ENCODE peak calls at places on chromosomes 4 and X, in eight cellular contexts. J, R, Z, L, K, D, E and C are unnamed samples.

GRCh38 chr4:140188975-140189374 is 35.0 kb upstream of the MAML3 start:
- DNase-seq in J (no peak), R (peak; percentile 15), Z (no peak), L (peak; percentile 57), K (no peak), D (no peak), E (no peak), C (no peak)

GRCh38 chr4:1534076-1534872 is 128.0 kb upstream of the NKX1-1 start:
- DNase-seq in J (no peak), R (no peak), Z (no peak), L (no peak), K (no peak), D (no peak), E (no peak), C (no peak)

GRCh38 chr4:107589269-107589668 is 130.8 kb downstream of the PAPSS1 start:
- DNase-seq in J (no peak), R (no peak), Z (no peak), L (no peak), K (no peak), D (no peak), E (no peak), C (no peak)

GRCh38 chr4:169270810-169271691 is at the start of gene SH3RF1:
- DNase-seq in J (peak; percentile 51), R (peak; percentile 66), Z (peak; percentile 81), L (peak; percentile 90), K (peak; percentile 60), D (peak; percentile 83), E (peak; percentile 91), C (peak; percentile 91)

GRCh38 chr4:151266542-151266941 is 10.4 kb upstream of the PRSS48 start:
- DNase-seq in J (no peak), R (no peak), Z (no peak), L (peak; percentile 16), K (no peak), D (no peak), E (no peak), C (no peak)

GRCh38 chr4:57037982-57038604 is 59.4 kb downstream of the POLR2B start:
- DNase-seq in J (peak; percentile 52), R (peak; percentile 78), Z (no peak), L (peak; percentile 54), K (no peak), D (no peak), E (peak; percentile 82), C (peak; percentile 51)

GRCh38 chr4:101604976-101605375 is 185.6 kb upstream of the BANK1 start:
- DNase-seq in J (no peak), R (no peak), Z (no peak), L (peak; percentile 33), K (no peak), D (no peak), E (no peak), C (peak; percentile 68)

GRCh38 chr4:20878806-20879205 is 178.5 kb downstream of the PACRGL start:
- DNase-seq in J (no peak), R (no peak), Z (no peak), L (no peak), K (no peak), D (no peak), E (no peak), C (no peak)

GRCh38 chrX:68675466-68675865 is 28.0 kb downstream of the STARD8 start:
- DNase-seq in J (no peak), R (no peak), Z (no peak), L (no peak), K (no peak), D (no peak), E (no peak), C (no peak)

GRCh38 chr4:144583658-144584057 is 62.3 kb upstream of the HHIP start:
- DNase-seq in J (no peak), R (no peak), Z (no peak), L (peak; percentile 47), K (no peak), D (no peak), E (no peak), C (no peak)

GRCh38 chr4:108143515-108143914 is 25.2 kb downstream of the LEF1 start:
- DNase-seq in J (no peak), R (no peak), Z (no peak), L (no peak), K (no peak), D (no peak), E (no peak), C (no peak)

GRCh38 chr4:89134775-89135319 is 23.5 kb downstream of the TIGD2 start:
- DNase-seq in J (no peak), R (no peak), Z (peak; percentile 45), L (peak; percentile 72), K (no peak), D (no peak), E (no peak), C (peak; percentile 82)

GRCh38 chr4:10521386-10521785 is 64.2 kb upstream of the ZNF518B start:
- DNase-seq in J (no peak), R (no peak), Z (no peak), L (no peak), K (peak; percentile 74), D (no peak), E (no peak), C (no peak)

GRCh38 chr4:122121593-122121992 is 30.5 kb upstream of the BLTP1 start:
- DNase-seq in J (no peak), R (no peak), Z (no peak), L (no peak), K (no peak), D (no peak), E (no peak), C (no peak)

GRCh38 chrX:132442674-132443073 is 46.2 kb downstream of the MBNL3 start:
- DNase-seq in J (no peak), R (no peak), Z (no peak), L (no peak), K (no peak), D (no peak), E (no peak), C (peak; percentile 4)

GRCh38 chrX:130909469-130910136 is 6.6 kb upstream of the ENOX2 start:
- DNase-seq in J (no peak), R (no peak), Z (no peak), L (peak; percentile 29), K (no peak), D (no peak), E (no peak), C (peak; percentile 61)

GRCh38 chrX:17472424-17472823 is 97.4 kb downstream of the NHS start:
- DNase-seq in J (no peak), R (no peak), Z (no peak), L (no peak), K (no peak), D (no peak), E (no peak), C (no peak)

GRCh38 chrX:123803331-123803983 is 56.4 kb upstream of the XIAP start:
- DNase-seq in J (peak; percentile 6), R (peak; percentile 86), Z (peak; percentile 34), L (peak; percentile 72), K (peak; percentile 97), D (no peak), E (no peak), C (peak; percentile 86)

GRCh38 chrX:21738145-21738949 is 19.6 kb downstream of the SMPX start:
- DNase-seq in J (no peak), R (peak; percentile 39), Z (no peak), L (peak; percentile 28), K (peak; percentile 22), D (no peak), E (no peak), C (peak; percentile 64)

GRCh38 chr4:151797853-151798252 is 37.0 kb upstream of the GATB start:
- DNase-seq in J (no peak), R (no peak), Z (no peak), L (no peak), K (no peak), D (no peak), E (no peak), C (no peak)

GRCh38 chr4:130722370-130722769 is 1626.4 kb downstream of the C4orf33 start:
- DNase-seq in J (no peak), R (no peak), Z (no peak), L (no peak), K (no peak), D (no peak), E (no peak), C (no peak)

GRCh38 chrX:49270249-49270921 is 792 bp downstream of the PPP1R3F start:
- DNase-seq in J (no peak), R (peak; percentile 4), Z (no peak), L (no peak), K (no peak), D (no peak), E (peak; percentile 65), C (no peak)